ENCODE peak calls at places on chromosomes 13 and 19, in six cellular contexts. E is HS-5; D is activated T-helper 2 cell treated with anti-CD3 and anti-CD28 coated beads, Interferon-gamma antibody, Interleukin-2, Interleukin-4, amounts not matched to agents 10 μg/mL and 5 μg/mL and 100 μg/mL, durations not matched to agents 14 hours and 24 hours and 36 hours; R is heart right ventricle; X is Right ventricle myocardium superior; T is activated T-cell treated with anti-CD3 and anti-CD28 coated beads, Interleukin-2, amount 50 U/mL, for 72 hours. Q is an unnamed sample.
A peak's percentile ranks its signal among the peaks of the same experiment; 100 is the strongest.

GRCh38 chr19:47729468-47729798 is 15.9 kb upstream of the NOP53 start:
- DNase-seq in X (peak; percentile 70), E (no peak), R (peak; percentile 72), T (no peak), D (no peak), Q (peak; percentile 90)

GRCh38 chr19:45076029-45076850 is at the start of gene ZNF296:
- DNase-seq in X (peak; percentile 86), E (no peak), R (peak; percentile 41), D (peak; percentile 79), T (peak; percentile 90), Q (peak; percentile 82)

GRCh38 chr19:9645466-9645865 is 24.4 kb upstream of the ZNF561 start:
- DNase-seq in R (no peak), T (no peak), E (no peak), D (no peak), X (no peak), Q (no peak)

GRCh38 chr19:49335784-49336481 is 727 bp downstream of the CD37 start:
- DNase-seq in X (no peak), D (no peak), T (peak; percentile 29), E (no peak), R (no peak), Q (no peak)

GRCh38 chr13:25857830-25858229 is 194.0 kb downstream of the SHISA2 start:
- DNase-seq in R (no peak), D (no peak), E (no peak), T (no peak), X (no peak), Q (no peak)

GRCh38 chr19:1672038-1672768 is 19.8 kb upstream of the TCF3 start:
- DNase-seq in E (no peak), D (peak; percentile 42), R (no peak), X (peak; percentile 67), T (peak; percentile 69), Q (no peak)

GRCh38 chr19:2070436-2070827 is 19.4 kb upstream of the MKNK2 start:
- DNase-seq in E (no peak), D (no peak), X (no peak), T (no peak), R (no peak), Q (no peak)

GRCh38 chr13:42272115-42272756 is at the start of gene AKAP11:
- DNase-seq in D (peak; percentile 50), T (peak; percentile 65), E (no peak), R (peak; percentile 36), X (peak; percentile 68), Q (peak; percentile 76)

GRCh38 chr19:45918721-45919120 is 4.1 kb upstream of the NANOS2 start:
- DNase-seq in E (no peak), D (no peak), X (no peak), R (no peak), T (no peak), Q (no peak)

GRCh38 chr13:47897411-47898050 is 103.5 kb downstream of the SUCLA2 start:
- DNase-seq in E (no peak), D (no peak), R (no peak), T (no peak), X (no peak), Q (no peak)

GRCh38 chr13:99617474-99618255 is 116.4 kb downstream of the TM9SF2 start:
- DNase-seq in R (peak; percentile 38), X (no peak), D (no peak), E (no peak), T (peak; percentile 19), Q (no peak)

GRCh38 chr19:47749326-47749725 is 4.0 kb downstream of the NOP53 start:
- DNase-seq in E (no peak), D (no peak), X (no peak), R (no peak), T (no peak), Q (no peak)

GRCh38 chr13:73210218-73210883 is 151.5 kb downstream of the KLF5 start:
- DNase-seq in T (no peak), E (no peak), D (no peak), R (no peak), X (no peak), Q (no peak)

GRCh38 chr13:111516712-111517640 is 196.5 kb downstream of the TEX29 start:
- DNase-seq in E (no peak), X (no peak), T (no peak), D (no peak), R (no peak), Q (no peak)

GRCh38 chr13:78596701-78597550 is 6.4 kb downstream of the POU4F1 start:
- DNase-seq in X (no peak), D (no peak), E (no peak), T (no peak), R (no peak), Q (no peak)

GRCh38 chr19:42313096-42313839 is at the start of gene TMEM145:
- DNase-seq in X (no peak), T (peak; percentile 67), D (peak; percentile 26), R (no peak), E (no peak), Q (no peak)

GRCh38 chr13:112895521-112896465 is 73.2 kb upstream of the MCF2L start:
- DNase-seq in D (no peak), R (no peak), T (no peak), E (no peak), X (no peak), Q (no peak)

GRCh38 chr19:383922-384800 is 24.8 kb downstream of the C2CD4C start:
- DNase-seq in R (no peak), D (no peak), E (no peak), X (no peak), T (no peak), Q (peak; percentile 65)

GRCh38 chr13:23599083-23599925 is 29.1 kb downstream of the TNFRSF19 start:
- DNase-seq in X (no peak), E (no peak), R (no peak), T (no peak), D (no peak), Q (no peak)

GRCh38 chr13:66312312-66313087 is 917.6 kb downstream of the PCDH9 start:
- DNase-seq in T (no peak), E (no peak), D (no peak), R (no peak), X (no peak), Q (no peak)

GRCh38 chr19:1360818-1361461 is 22.8 kb upstream of the NDUFS7 start:
- DNase-seq in R (peak; percentile 62), T (no peak), X (peak; percentile 86), D (no peak), E (peak; percentile 33), Q (peak; percentile 86)

GRCh38 chr19:23440207-23440606 is 44.9 kb upstream of the ZNF91 start:
- DNase-seq in R (no peak), T (no peak), E (no peak), D (no peak), X (no peak), Q (no peak)

GRCh38 chr19:18781885-18782527 is 9.1 kb downstream of the COMP start:
- DNase-seq in X (no peak), E (no peak), R (no peak), D (no peak), T (no peak), Q (no peak)

GRCh38 chr19:16068696-16069259 is 7.5 kb upstream of the TPM4 start:
- DNase-seq in D (no peak), T (no peak), E (no peak), X (no peak), R (no peak), Q (no peak)

GRCh38 chr13:113453962-113454361 is 674 bp upstream of the ADPRHL1 start:
- DNase-seq in X (no peak), T (no peak), E (no peak), R (no peak), D (no peak), Q (peak; percentile 79)

GRCh38 chr13:113148407-113148806 is 10.0 kb upstream of the PROZ start:
- DNase-seq in E (no peak), R (no peak), X (no peak), T (no peak), D (no peak), Q (no peak)

GRCh38 chr19:41174297-41174928 is 18.6 kb upstream of the CYP2S1 start:
- DNase-seq in D (no peak), R (no peak), E (no peak), X (no peak), T (no peak), Q (no peak)

GRCh38 chr19:7862413-7862951 is 11.7 kb downstream of the PRR36 start:
- DNase-seq in E (no peak), T (peak; percentile 84), D (peak; percentile 58), R (peak; percentile 43), X (peak; percentile 64), Q (no peak)

GRCh38 chr13:110887955-110888333 is 26.9 kb downstream of the ANKRD10 start:
- DNase-seq in T (no peak), X (no peak), E (no peak), D (no peak), R (no peak), Q (no peak)

GRCh38 chr13:113115363-113116205 is 7.0 kb upstream of the F10 start:
- DNase-seq in R (no peak), D (no peak), T (no peak), E (no peak), X (no peak), Q (peak; percentile 46)

GRCh38 chr13:60427285-60427684 is 30.3 kb downstream of the TDRD3 start:
- DNase-seq in D (no peak), E (no peak), R (no peak), T (no peak), X (no peak), Q (no peak)

Q was measured in sigmoid colon.